ENCODE peak calls at places on chromosomes 1 and 21, in seven cellular contexts. Q is CD8-positive, alpha-beta T cell; C is heart right ventricle; Y is Caco-2; R is OCI-LY7; Z is left ventricle myocardium inferior; H is breast epithelium. W is an unnamed sample. For H3K36me3 and H3K9me3, the result is how much of the 10 kb centered on the place peaks cover.

GRCh38 chr21:36068748-36069398 is 951 bp upstream of the CBR1 start:
- DNase-seq in Q (no peak), C (no peak), Y (no peak), R (no peak), Z (no peak), H (no peak), W (no peak)

GRCh38 chr1:1677718-1678580 is 14.6 kb downstream of the SLC35E2B start:
- DNase-seq in Q (no peak), C (peak), Y (no peak), R (peak), Z (no peak), H (peak), W (no peak)

GRCh38 chr1:58927026-58927721 is 143.3 kb upstream of the JUN start:
- DNase-seq in Q (no peak), C (no peak), Y (no peak), R (no peak), Z (no peak), H (no peak), W (no peak)

GRCh38 chr1:85894651-85895050 is 186.4 kb upstream of the ZNHIT6 start:
- DNase-seq in Q (no peak), C (peak), Y (peak), R (peak), Z (no peak), H (no peak), W (peak)

GRCh38 chr1:231274119-231274825 is 33.3 kb downstream of the GNPAT start:
- DNase-seq in Q (no peak), C (no peak), Y (no peak), R (no peak), Z (no peak), H (no peak), W (no peak)

GRCh38 chr1:53944469-53945182 is 873 bp downstream of the IFT25 start:
- DNase-seq in Q (no peak), C (no peak), Y (peak), R (no peak), Z (no peak), H (no peak), W (no peak)

GRCh38 chr21:26954591-26955214 is 12.2 kb downstream of the ADAMTS5 start:
- DNase-seq in Q (no peak), C (no peak), Y (no peak), R (no peak), Z (no peak), H (no peak), W (no peak)

GRCh38 chr1:6303397-6304012 is 42.6 kb upstream of the GPR153 start:
- DNase-seq in Q (no peak), C (no peak), Y (no peak), R (no peak), Z (no peak), H (no peak), W (no peak)

GRCh38 chr1:61230523-61230922 is 148.2 kb downstream of the NFIA start:
- DNase-seq in Q (no peak), C (no peak), Y (no peak), R (no peak), Z (no peak), H (no peak), W (no peak)

GRCh38 chr1:167765496-167765895 is 43.7 kb downstream of the MPZL1 start:
- DNase-seq in Q (no peak), C (no peak), Y (no peak), R (no peak), Z (no peak), H (no peak), W (no peak)

GRCh38 chr1:85850238-85850637 is 142.0 kb upstream of the ZNHIT6 start:
- DNase-seq in Q (no peak), C (no peak), Y (no peak), R (no peak), Z (no peak), H (no peak), W (peak)

GRCh38 chr1:241990040-241990439 is 8.9 kb downstream of the MAP1LC3C start:
- DNase-seq in Q (no peak), C (peak), Y (peak), R (no peak), Z (peak), H (peak), W (peak)

GRCh38 chr1:208209286-208209685 is 34.9 kb downstream of the PLXNA2 start:
- DNase-seq in Q (no peak), C (no peak), Y (no peak), R (no peak), Z (no peak), H (peak), W (no peak)

GRCh38 chr1:70438529-70438928 is 27.5 kb downstream of the CTH start:
- DNase-seq in Q (no peak), C (no peak), Y (no peak), R (no peak), Z (no peak), H (no peak), W (no peak)

GRCh38 chr1:86155061-86155806 is 1.3 kb downstream of the COL24A1 start:
- DNase-seq in Q (no peak), C (peak), Y (no peak), R (no peak), Z (peak), H (no peak), W (no peak)

GRCh38 chr1:73909043-73909567 is 288.9 kb downstream of the LRRIQ3 start:
- DNase-seq in Q (no peak), C (no peak), Y (no peak), R (no peak), Z (no peak), H (no peak), W (no peak)

DNA sequence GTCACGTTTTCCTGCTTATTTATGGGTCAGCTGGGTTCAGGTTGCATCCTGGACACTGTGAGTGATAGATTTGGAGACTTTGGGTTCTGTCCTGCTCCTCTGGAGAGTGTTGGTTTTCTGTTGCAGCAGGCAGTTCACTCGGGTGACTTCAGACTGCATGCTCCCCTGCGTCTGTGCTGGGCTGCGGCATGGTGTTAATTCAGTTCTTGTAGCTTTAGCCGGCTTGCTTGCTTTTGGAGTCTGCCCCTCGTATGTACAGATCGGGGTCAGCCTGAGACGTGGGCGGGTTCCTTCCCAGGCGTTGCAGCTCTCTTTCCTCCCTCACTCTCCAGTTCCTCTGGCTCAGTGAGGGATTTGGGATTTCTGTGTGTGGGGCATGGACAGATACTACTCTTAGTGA is 38.0 kb downstream of the PCNT start:
- DNase-seq in Q (no peak), C (no peak), Y (no peak), R (no peak), Z (no peak), H (no peak), W (no peak)
- H3K36me3 ChIP-seq in Q (under half), C (under half), Y (under half), R (half or more), Z (half or more), H (under half), W (half or more)

GRCh38 chr1:25569599-25570458 is 26.4 kb downstream of the LDLRAP1 start:
- DNase-seq in Q (no peak), C (no peak), Y (no peak), R (peak), Z (no peak), H (no peak), W (no peak)

GRCh38 chr1:25566730-25567341 is 23.4 kb downstream of the LDLRAP1 start:
- DNase-seq in Q (no peak), C (peak), Y (no peak), R (peak), Z (peak), H (peak), W (no peak)

GRCh38 chr1:25568834-25569598 is 25.6 kb downstream of the LDLRAP1 start:
- DNase-seq in Q (no peak), C (no peak), Y (peak), R (no peak), Z (no peak), H (peak), W (peak)

GRCh38 chr1:25567710-25568089 is 24.3 kb downstream of the LDLRAP1 start:
- DNase-seq in Q (no peak), C (no peak), Y (no peak), R (no peak), Z (no peak), H (no peak), W (no peak)

DNA sequence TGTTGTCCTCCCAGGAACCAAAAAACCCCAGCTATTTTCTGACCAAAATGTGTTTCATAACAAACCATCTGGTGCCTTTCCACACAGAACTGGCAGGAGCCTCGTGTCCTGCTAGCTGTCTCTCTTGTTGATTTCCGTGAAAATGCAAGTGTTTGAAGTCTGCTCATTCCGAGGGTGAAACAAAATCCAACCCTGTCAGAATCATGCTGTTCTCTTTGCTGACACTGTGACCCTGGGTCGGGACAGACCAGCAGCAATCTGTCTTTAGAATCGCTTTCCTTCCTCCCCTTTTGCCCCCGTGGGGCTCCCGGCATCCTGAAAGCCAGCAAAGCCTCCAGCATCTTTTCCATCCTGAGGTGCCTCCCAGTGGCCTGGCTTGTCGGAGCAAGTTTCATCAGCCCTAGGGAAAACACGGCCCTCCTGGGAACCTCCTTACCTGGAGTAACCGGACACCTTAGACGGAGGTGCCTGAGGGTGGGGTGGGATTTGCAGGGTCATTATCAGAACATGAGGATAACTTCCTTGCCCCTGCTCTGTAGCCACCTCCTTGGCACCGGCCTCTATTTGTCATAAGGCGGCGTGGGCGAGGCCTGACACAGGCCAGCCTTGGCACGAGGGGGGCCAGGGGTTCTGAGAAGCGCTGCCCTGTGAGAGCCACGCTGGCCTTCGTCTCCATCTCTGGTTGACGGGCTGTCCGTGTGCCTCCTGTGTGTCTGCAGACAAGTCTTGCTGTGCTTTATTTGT is 24.9 kb downstream of the LDLRAP1 start:
- DNase-seq in Q (no peak), C (no peak), Y (peak), R (no peak), Z (no peak), H (peak), W (peak)
- H3K4me3 ChIP-seq in Q (no peak), C (no peak), Y (no peak), R (no peak), Z (no peak), H (peak), W (no peak)

DNA sequence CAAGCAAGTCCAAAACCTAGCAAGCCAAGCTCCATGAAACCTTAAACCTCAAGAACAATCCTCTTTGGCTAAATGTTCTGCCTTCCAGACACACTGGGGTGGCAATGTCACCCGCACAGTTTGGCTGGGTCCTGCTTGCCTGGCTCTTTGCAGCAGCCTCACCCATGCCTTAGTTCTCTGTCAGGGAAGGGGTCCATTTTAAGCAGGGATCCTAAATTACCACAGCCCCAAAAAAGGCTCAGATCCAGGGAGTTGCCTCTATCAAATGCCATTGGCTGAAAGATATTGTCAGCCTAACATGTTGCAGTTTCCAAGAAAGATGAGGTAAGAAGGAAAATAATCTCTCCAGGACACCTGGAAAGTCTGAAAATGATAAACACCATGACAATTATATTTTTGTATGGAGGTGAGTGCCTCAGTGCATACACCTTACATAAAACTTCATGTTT is 26.1 kb upstream of the LYPLAL1 start:
- DNase-seq in Q (no peak), C (no peak), Y (no peak), R (no peak), Z (no peak), H (no peak), W (no peak)
- H3K9me3 ChIP-seq in Q (under half), C (under half), Y (under half), R (under half), Z (under half), H (under half), W (under half)

GRCh38 chr1:200660719-200661118 is 9.0 kb downstream of the DDX59 start:
- DNase-seq in Q (no peak), C (peak), Y (no peak), R (no peak), Z (peak), H (no peak), W (no peak)

GRCh38 chr1:200654660-200655059 is 15.0 kb downstream of the DDX59 start:
- DNase-seq in Q (no peak), C (no peak), Y (no peak), R (peak), Z (no peak), H (no peak), W (no peak)

GRCh38 chr1:200659269-200659668 is 10.4 kb downstream of the DDX59 start:
- DNase-seq in Q (no peak), C (no peak), Y (peak), R (no peak), Z (no peak), H (peak), W (no peak)

GRCh38 chr1:200653022-200653462 is 16.7 kb downstream of the DDX59 start:
- DNase-seq in Q (no peak), C (no peak), Y (no peak), R (no peak), Z (no peak), H (no peak), W (no peak)

DNA sequence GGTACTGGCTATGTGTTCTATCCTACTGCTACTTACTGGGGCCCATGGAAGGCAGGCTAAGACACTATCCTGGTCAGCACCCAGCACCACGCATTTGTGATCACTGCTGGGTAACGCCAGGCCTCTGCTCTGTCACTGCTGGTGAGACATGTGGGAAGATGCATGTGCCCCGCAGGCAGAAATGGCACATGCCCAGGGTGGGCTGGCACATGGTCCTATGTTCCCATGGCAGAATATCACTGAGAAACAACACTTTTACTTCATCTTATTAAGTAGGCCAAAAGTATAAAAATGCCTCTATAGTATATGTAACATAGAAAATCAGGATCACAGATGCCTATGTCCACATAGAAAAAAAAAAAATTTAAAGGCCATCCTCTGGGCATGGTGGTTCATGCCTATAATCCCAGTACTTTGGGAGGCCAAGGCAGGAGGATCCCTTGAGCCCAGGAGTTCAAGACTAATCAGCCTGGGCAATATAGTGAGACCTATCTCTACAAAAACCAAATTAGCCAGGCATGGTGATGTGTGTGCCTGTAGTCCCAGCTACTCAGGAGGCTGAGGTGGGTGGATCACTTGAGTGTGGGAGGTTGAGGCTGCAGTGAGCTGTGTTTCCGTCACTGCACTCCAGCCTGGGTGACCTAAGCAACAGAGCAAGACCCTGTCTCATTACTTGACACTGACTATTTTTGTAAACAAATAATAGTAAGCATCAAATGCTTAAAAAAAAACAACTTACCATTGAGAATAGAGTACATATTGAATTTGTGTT is 11.5 kb downstream of the DDX59 start:
- DNase-seq in Q (no peak), C (no peak), Y (no peak), R (no peak), Z (no peak), H (no peak), W (no peak)
- H3K36me3 ChIP-seq in Q (under half), C (under half), Y (under half), R (half or more), Z (half or more), H (under half), W (under half)

DNA sequence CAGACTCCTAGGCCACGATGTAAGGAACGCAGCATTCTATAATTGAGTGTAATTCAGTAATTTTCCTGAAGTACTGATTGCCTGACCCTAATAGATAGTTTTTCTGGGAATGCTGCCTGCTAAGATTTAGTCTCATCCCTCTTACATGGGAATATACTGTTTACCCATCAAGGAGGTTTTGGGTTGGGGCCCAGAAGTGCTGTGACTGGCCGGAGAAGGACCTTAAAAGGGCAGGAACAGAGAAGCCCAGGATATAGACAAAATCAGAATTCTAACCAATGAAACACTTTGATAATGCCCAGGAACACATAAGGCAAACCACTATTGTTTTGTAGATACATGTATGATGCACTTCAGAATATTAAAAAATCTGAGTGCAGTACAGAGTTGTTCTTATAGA is 111.6 kb downstream of the RGS2 start:
- DNase-seq in Q (no peak), C (no peak), Y (no peak), R (no peak), Z (no peak), H (no peak), W (no peak)
- H3K4me3 ChIP-seq in Q (no peak), C (no peak), Y (no peak), R (no peak), Z (no peak), H (no peak), W (no peak)

GRCh38 chr1:152756872-152757271 is 953 bp upstream of the KPRP start:
- DNase-seq in Q (no peak), C (no peak), Y (no peak), R (no peak), Z (no peak), H (no peak), W (peak)

GRCh38 chr1:152759453-152760173 is 1.8 kb downstream of the KPRP start:
- DNase-seq in Q (no peak), C (no peak), Y (no peak), R (no peak), Z (no peak), H (no peak), W (no peak)

GRCh38 chr1:152757747-152758146 is at the start of gene KPRP:
- DNase-seq in Q (no peak), C (no peak), Y (no peak), R (no peak), Z (no peak), H (no peak), W (peak)

GRCh38 chr1:152760551-152761190 is 2.8 kb downstream of the KPRP start:
- DNase-seq in Q (no peak), C (no peak), Y (no peak), R (no peak), Z (no peak), H (no peak), W (no peak)

DNA sequence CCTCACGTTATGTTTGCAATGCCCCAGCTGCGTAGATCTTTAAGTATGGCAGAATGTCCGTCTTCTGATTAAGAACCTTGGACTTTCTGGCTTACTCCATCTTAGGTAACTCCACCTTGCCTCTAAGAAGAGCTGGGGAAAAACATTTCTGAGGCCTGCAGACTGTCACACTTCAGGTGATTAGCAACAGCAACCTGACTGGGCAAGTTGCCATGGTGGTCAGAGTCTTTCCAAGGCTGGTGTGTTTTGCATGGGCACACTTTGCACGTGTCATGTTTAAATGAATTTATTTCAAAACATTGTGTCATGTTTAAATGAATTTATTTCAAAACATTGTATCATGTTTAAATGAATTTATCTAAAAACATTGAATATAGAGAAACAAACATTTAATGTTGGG is 811 bp downstream of the KPRP start:
- DNase-seq in Q (no peak), C (no peak), Y (no peak), R (no peak), Z (no peak), H (no peak), W (no peak)
- H3K9me3 ChIP-seq in Q (under half), C (under half), Y (under half), R (under half), Z (under half), H (under half), W (under half)

DNA sequence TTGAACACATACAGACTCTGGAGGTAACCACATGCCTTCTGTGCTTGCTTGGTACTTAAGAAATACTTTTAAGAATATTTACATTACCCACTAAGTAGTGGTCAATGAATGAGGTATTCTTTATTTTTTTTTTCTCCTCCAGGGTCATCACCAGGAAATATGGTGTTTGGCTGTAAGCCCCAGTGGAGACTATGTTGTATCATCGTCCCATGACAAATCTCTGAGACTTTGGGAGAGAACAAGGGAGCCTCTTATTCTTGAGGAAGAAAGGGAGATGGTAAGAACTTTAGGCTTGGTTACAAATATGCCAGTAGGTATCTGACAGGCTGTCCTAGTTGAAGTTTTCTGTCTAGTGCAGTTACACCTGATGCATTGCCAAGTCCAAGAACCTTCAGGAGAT is 22.8 kb downstream of the WDR3 start:
- DNase-seq in Q (no peak), C (no peak), Y (no peak), R (no peak), Z (no peak), H (no peak), W (no peak)
- H3K36me3 ChIP-seq in Q (half or more), C (half or more), Y (under half), R (half or more), Z (half or more), H (under half), W (half or more)

DNA sequence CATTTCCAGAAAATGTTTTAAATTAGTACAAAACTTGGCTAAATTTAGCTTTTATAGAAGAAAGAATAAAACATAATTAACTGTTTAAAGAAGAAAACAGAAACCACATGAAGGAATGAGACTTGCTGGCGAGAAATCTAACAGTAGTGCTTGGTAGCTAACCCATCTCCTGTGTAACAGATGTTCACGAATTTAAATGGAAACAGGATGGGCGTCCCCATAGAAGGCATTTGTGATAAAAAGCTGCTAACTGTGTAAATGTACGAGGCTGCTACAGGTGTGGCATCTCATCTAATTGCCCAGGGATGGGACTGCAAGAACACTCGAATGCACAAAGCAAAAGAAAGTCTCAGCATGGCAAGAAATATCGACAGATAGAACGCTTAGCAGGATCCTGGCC is 112.8 kb downstream of the RUNX1 start:
- DNase-seq in Q (no peak), C (no peak), Y (no peak), R (peak), Z (no peak), H (no peak), W (no peak)
- H3K4me3 ChIP-seq in Q (no peak), C (no peak), Y (no peak), R (no peak), Z (no peak), H (no peak), W (no peak)